ENCODE peak calls at places on chromosome 16, in ten cellular contexts. N is endodermal cell, M is Panc1, S is heart left ventricle, H is tibial artery, K is cardiac muscle cell, R is neural progenitor cell, W is body of pancreas, C is IMR-90, Z is tibial nerve. V is an unnamed sample. For H3K4me1, the result is how much of the 10 kb centered on the place peaks cover.

GRCh38 chr16:17266606-17267313 is 204.0 kb downstream of the XYLT1 start:
- DNase-seq in H (no peak), M (no peak), Z (no peak), N (no peak), W (peak), S (no peak), R (no peak), C (no peak), K (no peak), V (no peak)

GRCh38 chr16:8561496-8561895 is 28.8 kb downstream of the TMEM114 start:
- DNase-seq in M (no peak), S (no peak), C (no peak), H (no peak), Z (no peak), W (no peak), K (no peak), R (no peak), N (no peak), V (no peak)

GRCh38 chr16:87324411-87325275 is 7.5 kb upstream of the C16orf95 start:
- DNase-seq in M (no peak), R (peak), C (peak), Z (no peak), H (no peak), K (peak), W (peak), N (peak), S (peak), V (no peak)

GRCh38 chr16:67392301-67393059 is 818 bp downstream of the TPPP3 start:
- DNase-seq in M (no peak), H (peak), C (no peak), K (no peak), R (no peak), N (no peak), S (no peak), Z (no peak), W (no peak), V (no peak)

GRCh38 chr16:59545666-59546065 is 811.5 kb upstream of the GOT2 start:
- DNase-seq in S (no peak), K (no peak), N (no peak), Z (no peak), H (no peak), R (no peak), W (no peak), M (no peak), C (no peak), V (no peak)

GRCh38 chr16:51374346-51374745 is 223.3 kb upstream of the SALL1 start:
- DNase-seq in K (peak), R (no peak), C (peak), Z (no peak), W (no peak), N (no peak), M (no peak), H (no peak), S (no peak), V (no peak)

GRCh38 chr16:3878610-3879009 is 1.9 kb downstream of the CREBBP start:
- DNase-seq in C (peak), H (no peak), N (no peak), W (no peak), R (no peak), K (peak), S (no peak), M (no peak), Z (no peak), V (no peak)

GRCh38 chr16:16099320-16099719 is 124.0 kb downstream of the ABCC6 start:
- DNase-seq in K (no peak), W (no peak), S (no peak), H (no peak), C (no peak), Z (no peak), M (no peak), R (no peak), N (no peak), V (no peak)

GRCh38 chr16:52872706-52873105 is 180.0 kb downstream of the CHD9NB start:
- DNase-seq in R (no peak), C (no peak), W (no peak), Z (no peak), M (no peak), K (no peak), H (no peak), S (no peak), N (no peak), V (no peak)

GRCh38 chr16:27083861-27084261 is 17.1 kb downstream of the C16orf82 start:
- DNase-seq in S (no peak), N (peak), R (peak), W (no peak), H (peak), C (no peak), M (no peak), Z (no peak), K (no peak), V (no peak)

DNA sequence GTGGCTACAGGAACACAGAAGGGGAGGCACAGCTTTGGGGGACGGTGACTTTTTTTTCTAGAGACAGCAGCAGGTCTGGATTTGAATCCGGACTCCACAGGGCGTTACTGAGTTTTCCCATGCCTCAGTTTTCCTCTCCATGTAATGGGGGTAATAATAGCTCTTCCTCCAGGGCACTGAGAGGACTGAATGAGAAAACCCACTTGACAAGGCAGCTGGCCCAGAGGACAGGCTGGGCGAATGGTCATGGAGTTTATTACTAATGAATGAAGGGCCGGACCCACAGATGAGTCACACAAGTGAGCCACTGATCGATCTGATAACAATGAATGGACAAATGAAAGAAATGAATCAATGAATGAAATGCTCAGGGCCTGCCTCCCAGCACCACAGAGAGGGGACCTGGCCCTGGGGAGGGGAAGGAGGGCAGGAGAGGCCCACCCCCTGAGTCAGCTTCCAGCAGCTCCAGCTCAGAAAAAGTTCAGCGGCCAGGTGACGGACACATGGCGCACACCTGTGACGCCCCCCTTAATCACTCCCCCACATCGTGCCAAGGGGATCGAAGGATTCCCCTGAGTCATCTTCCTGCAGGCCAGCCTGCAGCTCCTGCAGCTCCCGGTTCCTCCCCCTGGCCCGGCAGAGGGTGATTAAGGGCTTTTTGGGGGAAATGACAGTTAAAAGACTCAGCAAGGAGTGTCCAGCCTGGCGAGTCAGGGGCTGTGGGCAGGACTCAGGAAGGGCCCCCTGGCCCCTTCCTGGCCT is 54.3 kb downstream of the SOCS1 start:
- DNase-seq in W (no peak), M (peak), Z (no peak), N (peak), R (peak), S (no peak), K (peak), H (no peak), C (peak), V (peak)
- H3K4me1 ChIP-seq in W (under half), M (under half), Z (under half), N (under half), R (under half), S (half or more), K (under half), H (under half), C (under half), V (under half)

GRCh38 chr16:85010446-85010930 is 847 bp downstream of the ZDHHC7 start:
- DNase-seq in C (no peak), K (no peak), M (no peak), R (no peak), Z (no peak), N (no peak), W (no peak), S (no peak), H (no peak), V (no peak)

GRCh38 chr16:85014311-85014710 is 3.0 kb upstream of the ZDHHC7 start:
- DNase-seq in Z (no peak), N (no peak), R (no peak), K (no peak), C (no peak), W (no peak), H (no peak), S (no peak), M (no peak), V (no peak)

GRCh38 chr16:85008267-85008666 is 3.1 kb downstream of the ZDHHC7 start:
- DNase-seq in Z (no peak), W (no peak), S (no peak), M (no peak), H (no peak), C (no peak), R (no peak), N (no peak), K (no peak), V (no peak)

GRCh38 chr16:85011846-85012284 is 530 bp upstream of the ZDHHC7 start:
- DNase-seq in Z (no peak), N (no peak), W (no peak), K (no peak), H (no peak), S (no peak), C (no peak), M (no peak), R (no peak), V (no peak)

DNA sequence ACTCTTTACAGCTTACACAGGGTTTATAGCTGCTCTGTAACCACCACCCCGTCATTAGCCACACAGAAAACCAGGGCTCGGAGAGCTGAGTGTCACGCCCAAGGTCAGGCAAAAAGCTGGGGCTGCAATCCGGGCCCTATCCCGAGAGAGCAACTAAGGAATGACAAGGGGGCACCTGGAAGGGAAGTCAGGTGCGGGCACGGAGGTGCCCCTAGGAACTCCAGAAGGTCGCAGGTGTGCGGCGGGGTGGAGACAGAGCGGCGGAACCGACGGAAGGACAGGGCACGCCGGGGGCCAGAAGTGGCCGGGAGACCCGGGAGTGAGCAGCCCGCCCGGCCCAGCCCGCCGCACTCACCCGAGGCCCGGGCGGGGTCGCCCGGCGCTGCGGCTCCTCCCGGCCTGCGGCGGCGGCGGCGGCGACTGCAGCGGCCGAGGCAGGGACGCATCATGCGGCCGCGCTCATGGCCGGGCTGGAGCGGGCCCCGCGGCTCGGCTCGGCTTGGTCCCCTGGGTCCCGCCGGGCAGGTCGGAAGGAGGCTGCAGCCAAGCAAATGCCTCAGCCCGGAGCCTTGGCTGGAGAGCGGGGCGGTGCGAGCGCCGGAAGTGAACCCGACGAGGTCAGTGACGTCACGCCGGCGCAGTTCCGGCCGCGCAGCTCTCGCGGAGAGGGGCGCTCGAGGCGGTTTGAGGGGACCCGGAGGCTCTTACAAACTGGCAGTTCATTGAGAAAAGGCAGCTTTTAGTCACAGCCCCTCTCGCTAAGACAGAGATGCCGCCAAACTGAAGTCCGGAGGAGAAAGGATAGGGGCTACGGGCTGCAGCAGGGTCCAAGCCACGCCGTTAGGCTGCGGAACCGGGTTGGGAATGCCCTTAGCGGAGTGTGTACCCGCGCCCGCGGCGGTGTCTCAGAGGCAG is at the start of gene ZDHHC7:
- DNase-seq in H (peak), Z (peak), S (peak), W (peak), N (peak), K (peak), C (peak), M (no peak), R (peak), V (no peak)
- TF ChIP-seq CTCF in H (no peak), Z (no peak), S (peak), W (no peak), N (peak), K (peak), C (peak), M (no peak), R (peak), V (peak)

GRCh38 chr16:1470543-1471251 is 4.1 kb downstream of the CLCN7 start:
- DNase-seq in N (no peak), K (peak), R (no peak), S (peak), Z (no peak), C (peak), W (no peak), M (no peak), H (no peak), V (no peak)
- H3K27ac ChIP-seq in N (no peak), K (no peak), R (no peak), S (no peak), Z (no peak), C (no peak), W (no peak), M (peak), H (no peak), V (no peak)

DNA sequence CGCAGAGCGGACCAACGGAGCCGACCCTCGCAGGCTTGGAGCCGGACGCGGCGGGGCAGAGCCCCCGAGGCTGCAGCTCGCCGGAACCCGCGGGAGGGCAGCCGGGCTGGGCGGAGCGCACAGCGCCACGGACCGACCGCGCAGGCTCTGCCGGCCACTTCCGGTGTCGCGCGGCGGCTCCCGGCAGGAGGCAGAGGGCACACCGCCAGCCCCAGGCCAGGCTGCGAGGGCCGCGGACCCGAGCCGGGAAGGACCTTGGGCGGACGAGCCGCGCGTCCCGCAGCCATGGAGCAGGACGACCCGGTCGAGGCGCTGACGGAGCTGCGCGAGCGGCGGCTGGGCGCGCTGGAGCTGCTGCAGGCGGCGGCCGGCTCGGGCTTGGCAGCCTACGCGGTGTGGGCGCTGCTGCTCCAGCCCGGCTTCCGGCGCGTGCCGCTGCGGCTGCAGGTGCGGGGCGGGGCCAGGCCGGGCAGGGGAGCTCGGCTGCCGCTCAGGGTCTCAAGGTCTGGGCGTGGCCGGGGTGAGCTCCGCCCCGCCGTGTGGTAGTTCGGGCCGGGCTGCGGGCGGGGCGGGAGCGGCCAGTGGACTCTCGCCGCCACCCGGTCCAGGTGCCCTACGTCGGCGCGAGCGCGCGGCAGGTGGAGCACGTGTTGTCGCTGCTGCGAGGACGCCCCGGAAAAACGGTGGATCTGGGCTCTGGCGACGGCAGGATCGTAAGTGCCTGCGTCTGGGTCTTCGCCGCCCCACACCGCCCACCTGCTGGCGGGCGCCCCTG is at the start of gene ANTKMT:
- DNase-seq in H (peak), S (peak), M (no peak), W (peak), C (peak), R (peak), K (peak), Z (peak), N (peak), V (peak)
- H3K4me1 ChIP-seq in H (under half), S (under half), M (under half), W (half or more), C (under half), R (under half), K (under half), Z (under half), N (under half), V (under half)

DNA sequence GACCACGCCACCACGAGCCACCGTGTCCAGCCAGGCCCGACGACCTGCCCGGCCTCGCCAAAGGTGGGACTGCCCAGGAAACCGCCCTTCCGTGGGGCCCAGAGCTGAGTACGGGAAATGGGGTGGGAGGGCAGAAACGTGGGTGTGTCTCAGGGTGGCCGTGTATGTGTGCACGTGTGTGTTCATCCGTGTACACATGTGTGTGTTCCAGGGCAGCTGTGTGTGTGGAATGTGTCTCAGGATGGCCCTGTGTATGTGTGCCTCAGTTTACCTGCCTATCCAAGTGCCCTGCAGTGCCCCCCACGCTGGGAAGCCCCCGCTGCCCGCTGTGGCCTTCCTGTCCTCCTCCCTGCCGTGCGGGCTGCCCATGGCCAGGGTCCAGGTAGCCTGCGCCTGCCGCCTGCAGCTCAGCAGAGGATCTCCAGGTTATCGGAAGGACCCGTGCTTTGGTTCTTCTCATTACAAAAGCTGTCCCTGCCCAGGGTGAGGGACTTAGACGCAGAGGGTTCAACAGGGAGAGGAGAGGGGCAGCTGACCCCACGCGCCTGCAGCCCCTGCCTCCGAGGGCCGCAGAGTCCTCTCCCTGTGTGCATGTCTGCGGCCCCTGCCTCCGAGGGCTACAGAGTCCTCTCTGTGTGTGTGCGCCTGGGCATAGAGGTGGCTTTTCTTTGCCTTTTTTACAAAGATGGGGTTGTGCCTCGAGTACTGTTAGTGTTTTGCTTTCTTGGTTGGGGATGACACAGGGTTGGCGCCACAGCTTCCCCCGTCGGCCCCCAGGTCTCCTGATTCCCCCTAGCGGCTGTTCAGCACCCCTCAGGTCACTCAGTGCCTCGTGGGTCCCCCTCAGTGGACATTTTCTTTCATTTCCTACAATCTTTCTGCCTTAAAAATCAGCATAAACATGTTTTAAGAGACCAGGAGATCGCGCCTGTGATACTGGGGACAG is 23.6 kb downstream of the ZNF469 start:
- DNase-seq in M (no peak), H (no peak), K (no peak), R (peak), W (no peak), Z (no peak), S (no peak), N (no peak), C (no peak), V (no peak)
- TF ChIP-seq CTCF in M (no peak), H (no peak), K (peak), R (peak), W (no peak), Z (no peak), S (no peak), N (peak), C (peak), V (no peak)

GRCh38 chr16:77863250-77863649 is 74.9 kb downstream of the VAT1L start:
- DNase-seq in H (no peak), N (no peak), Z (no peak), W (no peak), M (no peak), R (no peak), S (no peak), C (no peak), K (no peak), V (no peak)
- H3K27ac ChIP-seq in H (no peak), N (no peak), Z (no peak), W (no peak), M (no peak), R (no peak), S (peak), C (no peak), K (no peak), V (no peak)

GRCh38 chr16:89319628-89319882 is 102.1 kb downstream of the ZNF778 start:
- DNase-seq in S (no peak), R (no peak), M (no peak), Z (no peak), N (no peak), C (no peak), K (no peak), W (no peak), H (no peak), V (no peak)

GRCh38 chr16:89318430-89318758 is 100.9 kb downstream of the ZNF778 start:
- DNase-seq in M (no peak), C (no peak), N (no peak), S (no peak), H (no peak), K (no peak), W (no peak), Z (no peak), R (no peak), V (no peak)

GRCh38 chr16:89317729-89318429 is 100.4 kb downstream of the ZNF778 start:
- DNase-seq in N (no peak), S (peak), W (no peak), R (no peak), H (no peak), Z (no peak), C (no peak), K (no peak), M (no peak), V (no peak)

GRCh38 chr16:89319883-89320716 is 102.6 kb downstream of the ZNF778 start:
- DNase-seq in Z (no peak), H (peak), C (peak), S (peak), M (no peak), K (peak), R (no peak), W (peak), N (no peak), V (peak)

GRCh38 chr16:89318871-89319627 is 101.5 kb downstream of the ZNF778 start:
- DNase-seq in K (no peak), C (no peak), M (no peak), S (peak), H (no peak), W (no peak), R (no peak), N (no peak), Z (no peak), V (no peak)
- H3K4me1 ChIP-seq in K (half or more), C (half or more), M (half or more), S (half or more), H (half or more), W (half or more), R (under half), N (under half), Z (under half), V (half or more)

GRCh38 chr16:2738615-2739014 is 13.8 kb upstream of the SRRM2 start:
- DNase-seq in M (no peak), W (no peak), Z (no peak), C (no peak), R (no peak), H (no peak), N (no peak), S (no peak), K (no peak), V (no peak)
- TF ChIP-seq CTCF in M (no peak), W (no peak), Z (no peak), C (no peak), R (no peak), H (no peak), N (no peak), S (no peak), K (no peak), V (no peak)

V was measured in foreskin keratinocyte.